ENCODE peak calls at places on chromosomes 12 and 14, in ten cellular contexts. G is HS-5; T is pons; J is activated CD4-positive, alpha-beta T cell treated with anti-CD3 and anti-CD28 coated beads for 1 hour; K is K562; I is non-pigmented ciliary epithelial cell; Y is RPMI7951; Z is activated gamma-delta T cell treated with Interleukin-2 at 50 U/mL for 16 hours; M is AG08395; U is adrenal gland. O is an unnamed sample.

GRCh38 chr12:78407722-78408121 is 456.9 kb upstream of the SYT1 start:
- DNase-seq in J (no peak), Z (no peak), M (no peak), I (no peak), U (no peak), Y (peak; percentile 5), K (no peak), G (no peak), T (no peak), O (no peak)

GRCh38 chr14:52003324-52003723 is 14.0 kb downstream of the RTRAF start:
- DNase-seq in T (no peak), Z (no peak), K (no peak), Y (no peak), U (no peak), I (peak; percentile 60), J (no peak), G (no peak), M (no peak), O (no peak)

GRCh38 chr14:61266436-61267220 is 14.5 kb downstream of the TMEM30B start:
- DNase-seq in J (no peak), Z (no peak), M (peak; percentile 30), G (no peak), Y (no peak), I (no peak), K (no peak), U (no peak), T (no peak), O (no peak)

GRCh38 chr14:90298230-90298629 is 33.5 kb downstream of the NRDE2 start:
- DNase-seq in M (no peak), U (no peak), T (no peak), J (no peak), K (no peak), G (no peak), I (no peak), Y (no peak), Z (no peak), O (no peak)

GRCh38 chr12:121214855-121215745 is 5.2 kb downstream of the P2RX4 start:
- DNase-seq in Y (peak; percentile 86), K (peak; percentile 33), Z (no peak), T (peak; percentile 81), I (peak; percentile 86), U (peak; percentile 80), J (no peak), G (peak; percentile 89), M (peak; percentile 91), O (peak; percentile 87)

GRCh38 chr12:121025442-121026226 is 9.3 kb upstream of the C12orf43 start:
- DNase-seq in J (no peak), Z (no peak), K (no peak), Y (no peak), U (no peak), I (no peak), M (no peak), T (no peak), G (no peak), O (no peak)

GRCh38 chr12:120529641-120530314 is 820 bp upstream of the COQ5 start:
- DNase-seq in K (peak; percentile 45), T (peak; percentile 60), G (no peak), I (no peak), Y (peak; percentile 51), U (no peak), Z (no peak), M (peak; percentile 43), J (no peak), O (peak; percentile 47)

GRCh38 chr14:101560534-101561113 is 671 bp upstream of the DIO3 start:
- DNase-seq in M (no peak), T (no peak), I (no peak), Z (no peak), G (no peak), K (no peak), J (no peak), U (no peak), Y (no peak), O (no peak)

GRCh38 chr14:52315355-52315718 is 1.2 kb downstream of the PTGER2 start:
- DNase-seq in J (no peak), Y (no peak), M (no peak), K (no peak), G (no peak), T (no peak), Z (no peak), I (no peak), U (no peak), O (peak; percentile 30)

GRCh38 chr12:44294649-44295048 is 458.8 kb downstream of the TMEM117 start:
- DNase-seq in J (no peak), K (no peak), M (no peak), T (no peak), U (no peak), Y (no peak), G (no peak), I (no peak), Z (no peak), O (no peak)

GRCh38 chr14:65156568-65157366 is 54.5 kb upstream of the MAX start:
- DNase-seq in J (no peak), Z (no peak), I (no peak), U (peak; percentile 62), K (no peak), M (peak; percentile 88), Y (peak; percentile 66), G (peak; percentile 36), T (no peak), O (peak; percentile 73)

GRCh38 chr12:109777544-109777943 is 55.7 kb downstream of the TRPV4 start:
- DNase-seq in U (peak; percentile 48), I (peak; percentile 2), G (no peak), J (no peak), K (peak; percentile 27), T (no peak), Y (peak; percentile 52), Z (no peak), M (peak; percentile 88), O (peak; percentile 86)

GRCh38 chr12:6946033-6946919 is 2.5 kb downstream of the C12orf57 start:
- DNase-seq in K (peak; percentile 87), J (no peak), T (no peak), U (peak; percentile 94), M (no peak), Y (no peak), G (no peak), I (no peak), Z (peak; percentile 58), O (no peak)

GRCh38 chr12:31922341-31923062 is 36.7 kb upstream of the RESF1 start:
- DNase-seq in Y (peak; percentile 88), K (no peak), T (no peak), M (no peak), U (no peak), I (no peak), J (no peak), Z (no peak), G (peak; percentile 37), O (no peak)

O was measured in AG08396.